ENCODE peak calls at places on chromosome 14, in four cellular contexts. G is KBM-7, O is heart right ventricle, H is NCI-H1092 treated with DMSO at 0.1 percent for 48 hours. E is an unnamed sample.

GRCh38 chr14:100538566-100539318 is 48.5 kb downstream of the BEGAIN start:
- DNase-seq in G (no peak), O (no peak), H (no peak), E (no peak)

GRCh38 chr14:77507762-77508161 is 9.1 kb upstream of the ISM2 start:
- DNase-seq in G (no peak), O (no peak), H (no peak), E (no peak)

GRCh38 chr14:75224561-75224960 is 48.1 kb upstream of the TMED10 start:
- DNase-seq in G (no peak), O (no peak), H (no peak), E (no peak)

GRCh38 chr14:101992708-101993107 is 28.3 kb downstream of the DYNC1H1 start:
- DNase-seq in G (peak), O (no peak), H (no peak), E (no peak)

GRCh38 chr14:61281186-61281676 is at the start of gene TMEM30B:
- DNase-seq in G (no peak), O (no peak), H (peak), E (no peak)

GRCh38 chr14:71478542-71478941 is 453.7 kb upstream of the RGS6 start:
- DNase-seq in G (peak), O (peak), H (no peak), E (peak)

GRCh38 chr14:33851366-33851765 is 99.5 kb downstream of the EGLN3 start:
- DNase-seq in G (no peak), O (no peak), H (no peak), E (no peak)

GRCh38 chr14:70754989-70755388 is 54.3 kb downstream of the MAP3K9 start:
- DNase-seq in G (no peak), O (no peak), H (no peak), E (no peak)

GRCh38 chr14:101819251-101819990 is 57.9 kb downstream of the PPP2R5C start:
- DNase-seq in G (no peak), O (no peak), H (no peak), E (no peak)

GRCh38 chr14:104545151-104545931 is 34.2 kb upstream of the C14orf180 start:
- DNase-seq in G (no peak), O (no peak), H (peak), E (peak)

GRCh38 chr14:23644195-23644918 is 8.2 kb downstream of the DHRS2 start:
- DNase-seq in G (no peak), O (no peak), H (no peak), E (no peak)

GRCh38 chr14:103928011-103928890 is at the start of gene TDRD9:
- DNase-seq in G (no peak), O (no peak), H (no peak), E (no peak)

GRCh38 chr14:81348086-81348485 is 52.0 kb downstream of the STON2 start:
- DNase-seq in G (peak), O (no peak), H (no peak), E (no peak)

GRCh38 chr14:79668941-79669340 is 542.4 kb downstream of the DIO2 start:
- DNase-seq in G (no peak), O (no peak), H (peak), E (no peak)

GRCh38 chr14:51398898-51399297 is 158.9 kb downstream of the TMX1 start:
- DNase-seq in G (no peak), O (no peak), H (no peak), E (no peak)

GRCh38 chr14:67934087-67934486 is 114.5 kb downstream of the RAD51B start:
- DNase-seq in G (peak), O (peak), H (peak), E (peak)

GRCh38 chr14:100662850-100663527 is 63.7 kb upstream of the DLK1 start:
- DNase-seq in G (peak), O (peak), H (peak), E (peak)